ENCODE peak calls at places on chromosomes 12 and 14, in eight cellular contexts. O, G, P, W, U, C, T and V are unnamed samples.
A peak's percentile ranks its signal among the peaks of the same experiment; 100 is the strongest.

GRCh38 chr12:109768901-109769670 is 55.5 kb downstream of the FAM222A start:
- DNase-seq in P (no peak), U (no peak), O (no peak), T (no peak), G (no peak), C (no peak), W (no peak), V (no peak)

GRCh38 chr14:61562321-61563161 is 132.8 kb upstream of the HIF1A start:
- DNase-seq in U (peak; percentile 100), C (peak; percentile 100), G (peak; percentile 100), T (no peak), W (peak; percentile 99), P (peak; percentile 100), O (peak; percentile 91), V (peak; percentile 100)

GRCh38 chr12:75820848-75821578 is 210.6 kb downstream of the PHLDA1 start:
- DNase-seq in G (peak; percentile 96), W (no peak), P (peak; percentile 79), C (peak; percentile 97), O (no peak), U (peak; percentile 98), T (peak; percentile 56), V (no peak)

GRCh38 chr14:50383618-50384225 is 13.0 kb downstream of the CDKL1 start:
- DNase-seq in P (no peak), G (no peak), W (peak; percentile 41), T (no peak), U (no peak), O (no peak), C (no peak), V (no peak)

GRCh38 chr12:94831081-94831747 is 172.3 kb downstream of the NDUFA12 start:
- DNase-seq in C (no peak), T (no peak), G (no peak), W (no peak), P (no peak), U (no peak), O (peak; percentile 70), V (no peak)

GRCh38 chr14:24379907-24380746 is 12.1 kb downstream of the NFATC4 start:
- DNase-seq in U (no peak), O (no peak), C (no peak), T (no peak), P (no peak), G (no peak), W (no peak), V (no peak)

GRCh38 chr12:79402626-79403025 is 288.1 kb downstream of the PAWR start:
- DNase-seq in G (peak; percentile 87), P (peak; percentile 37), C (peak; percentile 72), T (no peak), U (no peak), W (peak; percentile 64), O (no peak), V (no peak)

GRCh38 chr14:89330236-89331002 is 86.6 kb downstream of the FOXN3 start:
- DNase-seq in G (peak; percentile 95), C (peak; percentile 97), T (peak; percentile 61), O (no peak), U (no peak), W (peak; percentile 95), P (no peak), V (peak; percentile 54)

GRCh38 chr14:100674897-100675618 is 51.6 kb upstream of the DLK1 start:
- DNase-seq in O (no peak), C (no peak), G (no peak), U (no peak), P (no peak), W (no peak), T (no peak), V (no peak)

GRCh38 chr12:113935459-113935858 is 30.7 kb downstream of the RBM19 start:
- DNase-seq in C (no peak), U (no peak), P (no peak), T (no peak), O (no peak), G (no peak), W (no peak), V (no peak)

GRCh38 chr12:22275847-22276246 is 58.7 kb downstream of the ST8SIA1 start:
- DNase-seq in T (peak; percentile 91), U (peak; percentile 99), W (peak; percentile 95), O (no peak), G (peak; percentile 99), C (peak; percentile 99), P (peak; percentile 97), V (peak; percentile 98)

GRCh38 chr12:45138609-45139008 is 77.3 kb upstream of the ANO6 start:
- DNase-seq in G (no peak), W (no peak), C (no peak), T (no peak), O (no peak), U (no peak), P (no peak), V (no peak)

GRCh38 chr14:60722163-60722835 is 1.9 kb downstream of the SIX4 start:
- DNase-seq in U (peak; percentile 35), T (peak; percentile 30), O (peak; percentile 62), G (peak; percentile 77), P (peak; percentile 64), C (peak; percentile 79), W (peak; percentile 78), V (no peak)

GRCh38 chr12:271165-271564 is 8.5 kb upstream of the SLC6A13 start:
- DNase-seq in P (no peak), G (no peak), W (no peak), O (no peak), C (no peak), T (no peak), U (no peak), V (no peak)

GRCh38 chr14:55949708-55950107 is 168.5 kb upstream of the PELI2 start:
- DNase-seq in O (no peak), G (no peak), T (no peak), C (no peak), U (no peak), P (no peak), W (no peak), V (no peak)

GRCh38 chr12:121708313-121709063 is 4.1 kb upstream of the TMEM120B start:
- DNase-seq in W (no peak), U (no peak), G (no peak), O (no peak), T (no peak), C (no peak), P (no peak), V (no peak)

GRCh38 chr14:105244334-105244733 is 4.0 kb upstream of the BTBD6 start:
- DNase-seq in W (no peak), C (no peak), G (no peak), T (no peak), P (no peak), U (no peak), O (no peak), V (no peak)

GRCh38 chr14:59407246-59407615 is 57.9 kb downstream of the GPR135 start:
- DNase-seq in W (peak; percentile 95), U (peak; percentile 94), C (peak; percentile 97), T (no peak), G (peak; percentile 93), O (no peak), P (peak; percentile 86), V (peak; percentile 81)

GRCh38 chr12:116216022-116216756 is 61.3 kb downstream of the MED13L start:
- DNase-seq in O (no peak), W (no peak), U (no peak), C (no peak), T (no peak), G (no peak), P (no peak), V (no peak)

GRCh38 chr12:31989571-31989970 is 30.4 kb downstream of the RESF1 start:
- DNase-seq in P (no peak), C (no peak), U (no peak), O (no peak), T (no peak), W (no peak), G (no peak), V (no peak)

GRCh38 chr12:2853626-2854025 is 3.2 kb downstream of the TEX52 start:
- DNase-seq in T (peak; percentile 84), U (peak; percentile 52), G (peak; percentile 63), P (peak; percentile 35), C (peak; percentile 74), W (peak; percentile 86), O (peak; percentile 54), V (no peak)

DNA sequence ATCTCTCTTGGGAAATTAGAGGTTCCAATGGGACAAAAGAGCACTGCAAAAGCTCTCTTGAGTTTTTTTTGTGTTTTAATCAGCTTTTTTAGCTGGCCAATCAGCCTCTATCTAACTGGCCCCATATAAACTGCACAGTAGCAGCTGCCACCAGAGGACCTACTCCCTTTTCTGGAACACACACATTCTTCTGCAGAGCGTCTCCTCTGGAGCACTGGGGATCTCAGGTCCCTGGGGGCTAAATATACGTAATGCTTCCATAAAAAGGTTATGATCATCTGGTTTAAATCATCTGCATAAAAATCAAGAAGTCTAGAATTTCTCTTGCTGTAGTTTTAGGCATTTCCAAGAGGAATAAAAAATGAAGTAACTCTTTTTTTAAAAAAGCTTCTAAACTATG is 32.3 kb downstream of the TSPAN8 start:
- DNase-seq in W (peak; percentile 67), P (no peak), C (no peak), U (no peak), T (no peak), G (no peak), O (no peak), V (no peak)
- TF ChIP-seq CTCF in W (peak; percentile 57), P (no peak), C (no peak), U (no peak), T (no peak), G (no peak), O (no peak), V (no peak)

GRCh38 chr14:37583358-37584210 is 11.5 kb downstream of the FOXA1 start:
- DNase-seq in T (no peak), C (no peak), O (no peak), P (no peak), G (no peak), U (no peak), W (no peak), V (no peak)
- H3K4me3 ChIP-seq in T (peak overlapping the region; percentile 7), C (peak overlapping the region; percentile 10), O (no peak overlapping the region), P (no peak overlapping the region), G (no peak overlapping the region), U (peak overlapping the region; percentile 51), W (peak overlapping the region; percentile 32), V (no peak overlapping the region)

DNA sequence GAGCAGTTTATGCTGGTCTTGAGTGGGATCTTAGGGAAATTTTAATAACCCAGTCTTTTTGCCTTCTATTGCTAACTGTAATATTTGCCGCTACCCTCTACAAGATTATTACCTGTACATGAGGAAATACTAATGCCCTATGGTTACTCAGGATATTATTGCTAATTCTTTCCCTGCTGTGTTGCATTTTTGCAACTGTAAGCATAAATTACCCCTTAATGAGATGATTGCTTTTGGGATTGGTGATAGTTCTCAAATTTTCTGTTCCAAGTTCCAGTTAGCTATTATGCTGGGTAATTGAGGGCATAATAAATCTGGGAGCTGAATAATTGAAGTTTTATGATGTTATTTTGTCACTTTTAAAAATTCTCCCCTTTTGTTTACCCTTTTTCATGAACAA is 22.0 kb downstream of the ATF7IP start:
- DNase-seq in W (no peak), C (no peak), G (no peak), P (no peak), O (no peak), T (no peak), U (no peak), V (no peak)
- TF ChIP-seq CTCF in W (no peak), C (no peak), G (no peak), P (no peak), O (no peak), T (no peak), U (no peak), V (no peak)

DNA sequence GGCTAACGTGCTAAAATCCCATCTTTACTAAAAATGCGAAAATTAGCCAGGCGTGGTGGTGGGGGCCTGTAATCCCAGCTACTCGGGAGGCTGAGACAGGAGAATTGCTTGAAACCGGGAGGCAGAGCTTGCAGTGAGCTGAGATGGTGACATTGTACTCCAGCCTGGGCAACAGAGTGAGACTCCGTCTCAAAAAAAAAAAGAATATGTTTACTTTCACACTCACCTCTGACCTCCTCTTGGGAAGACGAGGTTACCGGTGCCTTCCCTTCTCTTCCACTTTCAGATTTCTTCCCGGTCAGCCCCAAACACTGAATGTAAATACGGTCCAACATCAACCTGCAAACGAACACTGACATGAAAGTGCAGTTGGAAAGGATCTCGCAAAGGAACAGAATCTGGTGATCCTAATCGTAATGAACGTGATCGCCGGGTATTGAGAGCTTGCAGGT is 31.8 kb upstream of the PPP1R13B start:
- DNase-seq in P (no peak), G (no peak), U (no peak), O (no peak), T (no peak), W (no peak), C (no peak), V (no peak)
- H3K4me3 ChIP-seq in P (no peak overlapping the region), G (no peak overlapping the region), U (no peak overlapping the region), O (no peak overlapping the region), T (no peak overlapping the region), W (no peak overlapping the region), C (no peak overlapping the region), V (no peak overlapping the region)